ENCODE peak calls at places on chromosomes 4 and X, in six cellular contexts. W is WERI-Rb-1, M is fibroblast of lung, O is fibroblast of mammary gland, P is breast epithelium, X is endothelial cell of umbilical vein. Z is an unnamed sample.

GRCh38 chr4:7200801-7201200 is 8.5 kb downstream of the SORCS2 start:
- DNase-seq in W (no peak), M (no peak), O (no peak), P (no peak), X (no peak), Z (no peak)

GRCh38 chr4:25113915-25114904 is 46.0 kb downstream of the SEPSECS start:
- DNase-seq in W (no peak), M (peak; percentile 75), O (peak; percentile 81), P (no peak), X (no peak), Z (no peak)

GRCh38 chr4:18440527-18441215 is 419.1 kb upstream of the LCORL start:
- DNase-seq in W (no peak), M (no peak), O (no peak), P (no peak), X (no peak), Z (no peak)

GRCh38 chrX:44244008-44244407 is 99.5 kb downstream of the EFHC2 start:
- DNase-seq in W (no peak), M (peak; percentile 32), O (peak; percentile 47), P (no peak), X (peak; percentile 34), Z (no peak)

GRCh38 chr4:187317799-187318198 is 594.1 kb upstream of the FAT1 start:
- DNase-seq in W (no peak), M (no peak), O (no peak), P (no peak), X (no peak), Z (no peak)

GRCh38 chr4:8038083-8038482 is 98.4 kb upstream of the AFAP1 start:
- DNase-seq in W (no peak), M (no peak), O (no peak), P (no peak), X (no peak), Z (no peak)

GRCh38 chr4:153169811-153170210 is 34.4 kb upstream of the TRIM2 start:
- DNase-seq in W (no peak), M (no peak), O (no peak), P (no peak), X (no peak), Z (no peak)

GRCh38 chr4:37631551-37631950 is 54.6 kb downstream of the RELL1 start:
- DNase-seq in W (no peak), M (peak; percentile 29), O (peak; percentile 73), P (peak; percentile 81), X (no peak), Z (no peak)

GRCh38 chr4:54959656-54960055 is 165.7 kb downstream of the KDR start:
- DNase-seq in W (no peak), M (peak; percentile 87), O (peak; percentile 56), P (no peak), X (no peak), Z (no peak)

GRCh38 chrX:39972340-39972739 is 125.4 kb downstream of the BCOR start:
- DNase-seq in W (no peak), M (peak; percentile 80), O (peak; percentile 50), P (no peak), X (no peak), Z (no peak)

GRCh38 chrX:133674726-133675470 is 259.6 kb upstream of the GPC4 start:
- DNase-seq in W (no peak), M (no peak), O (no peak), P (no peak), X (no peak), Z (no peak)

GRCh38 chr4:127965062-127965802 is at the start of the genes ABHD18 and MFSD8:
- DNase-seq in W (peak; percentile 100), M (peak; percentile 98), O (peak; percentile 98), P (peak; percentile 98), X (peak; percentile 99), Z (peak; percentile 96)

GRCh38 chr4:121696140-121696640 is 590 bp downstream of the ANXA5 start:
- DNase-seq in W (peak; percentile 52), M (peak; percentile 85), O (peak; percentile 86), P (peak; percentile 71), X (peak; percentile 69), Z (peak; percentile 39)

GRCh38 chr4:3572363-3572762 is 40.1 kb upstream of the LRPAP1 start:
- DNase-seq in W (peak; percentile 46), M (no peak), O (no peak), P (no peak), X (no peak), Z (no peak)
- TF ChIP-seq CTCF in W (peak; percentile 47), M (no peak), O (no peak), P (no peak), X (no peak), Z (no peak)

DNA sequence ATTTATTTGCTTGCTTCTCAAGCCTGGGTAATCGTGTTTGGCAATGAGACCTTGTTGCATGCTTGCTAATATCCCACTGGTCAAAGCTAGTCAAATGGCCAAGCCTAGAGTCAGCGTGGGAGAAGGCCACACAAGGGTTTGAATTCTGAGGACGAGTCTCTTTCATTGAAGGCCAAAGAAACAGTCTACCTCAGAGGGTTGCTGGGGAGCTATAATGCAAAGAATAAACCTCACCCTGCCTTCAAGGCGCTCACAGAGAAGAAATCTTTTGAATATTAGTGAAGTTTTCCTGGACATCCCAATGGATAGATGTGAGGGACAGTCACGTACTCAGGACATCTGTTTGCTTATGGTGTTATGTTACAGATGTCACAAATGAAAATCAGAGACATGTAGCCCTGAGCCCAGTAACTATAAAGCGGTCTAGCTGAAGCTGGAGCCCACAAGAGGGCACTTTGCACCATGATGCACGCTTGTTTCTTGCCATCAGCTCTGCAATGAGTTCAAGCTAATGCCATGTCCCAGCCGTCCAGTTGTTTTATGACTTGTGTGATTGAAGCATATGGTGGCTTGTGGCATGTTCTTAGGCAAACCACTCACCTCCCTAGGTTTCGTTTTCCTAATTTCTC is 1.1 kb upstream of the TLR3 start:
- DNase-seq in W (peak; percentile 42), M (peak; percentile 28), O (peak; percentile 57), P (peak; percentile 37), X (peak; percentile 68), Z (peak; percentile 42)
- TF ChIP-seq CTCF in W (peak; percentile 62), M (peak; percentile 56), O (peak; percentile 44), P (peak; percentile 20), X (peak; percentile 52), Z (peak; percentile 38)

DNA sequence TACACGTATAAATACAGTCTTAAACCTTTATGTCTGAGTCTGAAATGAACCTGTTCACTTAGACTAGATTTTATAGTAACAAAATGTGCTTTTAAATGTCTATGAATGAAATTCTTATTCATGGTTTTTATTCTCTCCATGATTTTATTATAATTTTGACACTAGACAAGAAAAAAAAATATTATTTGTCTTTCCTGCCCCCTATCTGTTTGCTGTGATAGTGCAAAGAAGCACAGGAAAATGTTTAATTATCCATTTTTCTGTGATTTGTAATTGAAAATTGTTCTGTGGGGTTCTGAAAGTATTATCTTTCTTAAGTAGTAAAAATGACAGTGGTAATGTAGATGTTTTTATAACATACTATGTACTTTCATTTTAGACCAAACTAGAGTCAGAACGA is 52.0 kb downstream of the INTS6L start:
- DNase-seq in W (no peak), M (no peak), O (peak; percentile 3), P (no peak), X (no peak), Z (no peak)
- TF ChIP-seq CTCF in W (no peak), M (no peak), O (peak; percentile 49), P (peak; percentile 32), X (peak; percentile 13), Z (no peak)

GRCh38 chr4:133596459-133596858 is 447.4 kb downstream of the PCDH10 start:
- DNase-seq in W (peak; percentile 48), M (no peak), O (no peak), P (no peak), X (no peak), Z (no peak)
- TF ChIP-seq CTCF in W (peak; percentile 3), M (no peak), O (no peak), P (no peak), X (no peak), Z (no peak)

DNA sequence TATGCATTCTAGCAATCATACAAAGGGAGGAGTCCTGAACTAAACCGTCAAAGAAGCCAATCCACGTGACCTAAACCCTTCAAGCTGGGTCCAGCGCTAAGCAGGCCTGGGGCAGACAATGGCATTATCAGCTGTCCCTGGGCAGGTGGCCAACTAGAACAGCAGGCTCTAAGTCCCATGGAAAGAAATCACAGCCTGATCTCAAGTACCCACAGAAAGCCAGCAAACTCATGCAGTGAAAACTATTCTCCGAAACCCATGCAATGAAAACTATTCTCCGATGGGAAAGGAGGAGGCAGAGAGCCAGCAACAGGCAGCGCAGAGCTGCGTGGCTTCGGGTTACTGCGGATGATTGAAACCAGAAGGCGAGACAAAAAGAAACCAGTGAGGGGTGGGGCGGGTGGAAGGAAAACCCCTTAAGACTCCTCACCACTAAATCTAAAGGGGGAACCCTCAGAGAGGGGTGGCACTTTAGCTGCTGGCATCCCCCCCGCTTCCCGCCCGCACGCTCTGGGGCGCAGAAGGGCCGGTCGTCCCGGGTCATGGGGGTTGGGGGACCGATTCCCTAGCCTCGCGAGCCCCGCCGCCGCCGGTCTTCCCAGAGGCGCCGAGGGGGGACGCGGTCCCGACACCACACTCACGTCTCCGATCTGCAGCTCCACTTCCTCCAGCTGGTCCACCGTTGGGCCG is 567 bp downstream of the C4orf46 start:
- DNase-seq in W (peak; percentile 91), M (peak; percentile 84), O (peak; percentile 79), P (no peak), X (peak; percentile 87), Z (peak; percentile 72)
- TF ChIP-seq CTCF in W (no peak), M (no peak), O (no peak), P (no peak), X (no peak), Z (no peak)

DNA sequence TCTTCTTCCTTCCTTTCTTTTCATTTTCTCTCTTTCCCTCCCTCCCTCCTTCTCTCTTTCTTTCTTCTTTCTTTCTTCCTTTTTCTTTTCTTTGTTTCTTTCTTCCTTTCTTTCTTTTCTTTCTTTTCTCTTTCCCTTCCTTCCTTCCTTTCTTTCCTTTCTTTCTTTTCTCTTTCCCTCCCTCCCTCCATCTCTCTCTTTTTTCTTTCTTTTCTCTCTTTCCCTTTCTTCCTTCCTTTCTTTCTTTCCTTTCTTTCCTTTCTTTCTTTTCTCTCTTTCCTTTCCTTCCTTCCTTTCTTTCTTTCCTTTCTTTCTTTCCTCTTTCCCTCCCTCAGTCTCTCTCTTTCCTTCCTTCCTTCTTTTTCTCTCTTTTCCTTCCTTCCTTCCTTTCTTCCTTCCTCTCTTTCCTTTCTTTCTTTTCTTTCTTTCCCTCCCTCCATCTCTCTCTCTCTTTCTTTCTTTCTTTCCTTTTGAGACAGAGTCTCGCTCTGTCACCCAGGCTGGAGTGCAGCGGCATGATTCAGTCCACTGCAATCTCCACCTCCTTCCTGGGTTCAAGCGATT is 44.4 kb downstream of the CRLF2 start:
- DNase-seq in W (no peak), M (no peak), O (no peak), P (no peak), X (no peak), Z (no peak)
- TF ChIP-seq CTCF in W (no peak), M (no peak), O (no peak), P (no peak), X (no peak), Z (no peak)

DNA sequence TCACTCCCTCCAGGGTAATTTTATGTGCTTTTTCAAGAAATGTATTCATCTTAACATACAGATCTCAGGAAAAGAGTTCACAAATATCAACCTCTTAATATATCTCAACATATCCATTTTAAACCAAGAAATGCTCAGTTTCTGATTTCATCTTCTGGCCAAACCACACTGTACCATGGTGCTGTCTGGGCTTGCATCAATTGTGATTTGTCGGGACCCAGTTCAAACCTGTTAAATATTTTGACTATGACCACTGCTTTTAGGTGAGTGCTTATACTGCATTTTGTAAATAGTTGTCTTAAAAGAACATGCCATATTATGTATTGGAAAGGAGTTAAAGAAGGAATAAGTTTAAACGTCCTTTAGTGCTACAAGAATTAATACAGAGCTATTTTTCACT is 352.1 kb downstream of the SPOCK3 start:
- DNase-seq in W (no peak), M (no peak), O (no peak), P (no peak), X (no peak), Z (no peak)
- TF ChIP-seq CTCF in W (no peak), M (no peak), O (no peak), P (no peak), X (no peak), Z (no peak)

GRCh38 chrX:15594371-15594770 is 6.4 kb downstream of the ACE2 start:
- DNase-seq in W (no peak), M (no peak), O (no peak), P (no peak), X (no peak), Z (no peak)
- TF ChIP-seq CTCF in W (no peak), M (no peak), O (peak; percentile 28), P (no peak), X (no peak), Z (no peak)

Z was measured in GM20000.